ENCODE peak calls at places on chromosomes 16 and 17, in eight cellular contexts. B is iPS DF 6.9; C is esophagus squamous epithelium; E is CD8-positive, alpha-beta T cell; D is cardiac muscle cell; Y is SJCRH30; K is MM.1S; G is CD4-positive, alpha-beta memory T cell. T is an unnamed sample.

GRCh38 chr17:79095345-79096055 is 20.9 kb downstream of the ENGASE start:
- DNase-seq in B (no peak), C (no peak), E (no peak), D (no peak), Y (peak), K (no peak), G (no peak), T (no peak)

GRCh38 chr17:82649501-82650261 is 1.4 kb upstream of the WDR45B start:
- DNase-seq in B (no peak), C (no peak), E (no peak), D (no peak), Y (peak), K (no peak), G (no peak), T (no peak)

GRCh38 chr17:50487213-50488096 is 8.8 kb downstream of the RSAD1 start:
- DNase-seq in B (no peak), C (no peak), E (no peak), D (no peak), Y (no peak), K (no peak), G (no peak), T (no peak)

GRCh38 chr17:47220531-47220999 is 11.4 kb downstream of the MYL4 start:
- DNase-seq in B (no peak), C (no peak), E (peak), D (no peak), Y (no peak), K (no peak), G (peak), T (no peak)

GRCh38 chr16:31008154-31008950 is 2.1 kb downstream of the STX1B start:
- DNase-seq in B (no peak), C (no peak), E (no peak), D (no peak), Y (no peak), K (no peak), G (no peak), T (no peak)

GRCh38 chr17:4625181-4625601 is 16.3 kb downstream of the ALOX15 start:
- DNase-seq in B (no peak), C (no peak), E (no peak), D (no peak), Y (peak), K (no peak), G (no peak), T (no peak)

GRCh38 chr17:78501241-78502036 is 75.8 kb downstream of the DNAH17 start:
- DNase-seq in B (no peak), C (no peak), E (no peak), D (no peak), Y (no peak), K (no peak), G (no peak), T (no peak)

GRCh38 chr16:31528726-31529397 is 1.2 kb downstream of the AHSP start:
- DNase-seq in B (no peak), C (no peak), E (no peak), D (peak), Y (no peak), K (no peak), G (no peak), T (no peak)

GRCh38 chr17:67116045-67116575 is 71.8 kb downstream of the CACNG1 start:
- DNase-seq in B (no peak), C (no peak), E (no peak), D (no peak), Y (no peak), K (no peak), G (no peak), T (no peak)

GRCh38 chr16:11877374-11877773 is 26.0 kb upstream of the RSL1D1 start:
- DNase-seq in B (no peak), C (no peak), E (no peak), D (no peak), Y (no peak), K (no peak), G (no peak), T (no peak)

GRCh38 chr16:19419691-19420060 is 2.0 kb downstream of the TMC5 start:
- DNase-seq in B (no peak), C (no peak), E (no peak), D (no peak), Y (no peak), K (no peak), G (no peak), T (no peak)

GRCh38 chr16:17368951-17369350 is 101.8 kb downstream of the XYLT1 start:
- DNase-seq in B (no peak), C (no peak), E (peak), D (no peak), Y (no peak), K (no peak), G (peak), T (no peak)

GRCh38 chr16:20844054-20844453 is 37.7 kb downstream of the REXO5 start:
- DNase-seq in B (no peak), C (no peak), E (no peak), D (no peak), Y (no peak), K (no peak), G (peak), T (no peak)
- H3K27ac ChIP-seq in B (no peak), C (no peak), E (no peak), D (no peak), Y (no peak), K (no peak), G (no peak), T (no peak)

GRCh38 chr17:59454633-59455105 is 110.7 kb upstream of the DHX40 start:
- DNase-seq in B (no peak), C (no peak), E (no peak), D (no peak), Y (no peak), K (no peak), G (no peak), T (no peak)
- H3K27ac ChIP-seq in B (no peak), C (no peak), E (no peak), D (no peak), Y (no peak), K (no peak), G (no peak), T (no peak)

GRCh38 chr17:44011876-44012275 is 2.9 kb downstream of the TMEM101 start:
- DNase-seq in B (no peak), C (no peak), E (no peak), D (no peak), Y (no peak), K (no peak), G (no peak), T (no peak)

GRCh38 chr17:44012874-44013273 is 1.9 kb downstream of the TMEM101 start:
- DNase-seq in B (no peak), C (no peak), E (no peak), D (no peak), Y (no peak), K (no peak), G (no peak), T (no peak)

GRCh38 chr17:44012391-44012790 is 2.4 kb downstream of the TMEM101 start:
- DNase-seq in B (no peak), C (no peak), E (no peak), D (peak), Y (no peak), K (no peak), G (no peak), T (no peak)

GRCh38 chr17:44008205-44008909 is 3.9 kb downstream of the NAGS start:
- DNase-seq in B (no peak), C (no peak), E (no peak), D (no peak), Y (no peak), K (no peak), G (no peak), T (no peak)

DNA sequence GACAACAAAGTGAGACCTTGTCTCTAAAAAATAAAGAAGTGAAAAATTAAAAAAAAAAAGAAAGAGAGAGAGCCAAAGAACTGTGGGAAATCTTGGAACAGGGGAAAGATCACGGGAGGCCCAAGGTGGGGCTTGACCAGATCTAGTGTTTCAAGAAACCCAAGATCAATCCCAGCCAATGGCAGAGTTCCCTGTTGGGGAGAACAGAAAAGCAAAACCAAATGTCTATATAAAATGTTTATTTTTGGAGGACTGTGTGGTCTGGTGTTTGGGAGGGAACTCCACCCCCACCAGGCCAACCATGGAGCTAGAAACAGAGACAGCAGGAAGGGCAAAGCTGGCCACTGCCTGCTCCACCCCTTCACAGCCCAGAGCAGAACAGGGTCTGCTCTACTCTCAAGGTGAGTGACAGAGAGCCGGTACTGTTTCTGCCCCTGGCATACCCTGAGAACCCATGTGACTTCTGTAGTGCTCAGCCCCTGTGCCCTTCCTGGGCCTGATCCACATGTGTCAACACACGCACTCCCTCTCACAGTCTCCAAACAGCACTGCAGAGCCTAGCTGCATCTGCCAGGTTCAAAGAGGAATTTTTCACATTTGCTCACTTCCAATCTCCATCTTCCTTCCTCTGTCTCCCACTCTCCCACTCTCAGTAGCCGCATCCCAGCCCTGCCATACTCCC is 3.7 kb downstream of the TMEM101 start:
- DNase-seq in B (no peak), C (no peak), E (no peak), D (peak), Y (no peak), K (no peak), G (no peak), T (no peak)
- H3K27ac ChIP-seq in B (no peak), C (no peak), E (no peak), D (peak), Y (no peak), K (no peak), G (no peak), T (no peak)

DNA sequence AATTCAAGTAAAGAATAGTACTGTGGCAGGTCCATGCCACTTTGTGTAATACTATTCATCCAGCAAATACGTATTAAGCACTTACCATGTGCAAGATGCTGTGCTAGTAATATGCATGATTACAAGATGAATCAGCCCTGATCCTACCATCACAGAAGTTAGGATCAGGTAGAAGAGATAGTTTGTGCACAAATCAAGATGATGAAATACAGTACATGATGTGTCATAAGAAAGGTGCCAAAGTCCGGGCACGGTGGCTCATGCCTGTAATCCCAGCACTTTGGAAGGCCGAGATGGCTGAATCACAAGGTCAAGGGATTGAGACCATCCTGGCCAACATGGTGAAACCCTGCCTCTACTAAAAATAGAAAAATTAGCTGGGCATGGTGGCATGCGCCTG is 10.9 kb downstream of the COG4 start:
- DNase-seq in B (no peak), C (no peak), E (no peak), D (no peak), Y (no peak), K (no peak), G (no peak), T (no peak)
- H3K27ac ChIP-seq in B (no peak), C (no peak), E (no peak), D (no peak), Y (no peak), K (no peak), G (no peak), T (no peak)

GRCh38 chr17:11564483-11565380 is 33.5 kb upstream of the DNAH9 start:
- DNase-seq in B (no peak), C (no peak), E (no peak), D (no peak), Y (peak), K (no peak), G (no peak), T (no peak)
- H3K27ac ChIP-seq in B (no peak), C (no peak), E (no peak), D (no peak), Y (peak), K (no peak), G (no peak), T (no peak)

GRCh38 chr17:32016231-32016630 is 9.0 kb downstream of the LRRC37B start:
- DNase-seq in B (no peak), C (no peak), E (no peak), D (no peak), Y (no peak), K (no peak), G (no peak), T (no peak)

GRCh38 chr17:32020943-32021617 is 13.9 kb downstream of the LRRC37B start:
- DNase-seq in B (no peak), C (no peak), E (no peak), D (no peak), Y (no peak), K (no peak), G (no peak), T (no peak)

GRCh38 chr17:32019228-32019627 is 12.0 kb downstream of the LRRC37B start:
- DNase-seq in B (no peak), C (no peak), E (no peak), D (no peak), Y (no peak), K (no peak), G (no peak), T (no peak)

GRCh38 chr17:32021618-32021955 is 14.4 kb downstream of the LRRC37B start:
- DNase-seq in B (no peak), C (no peak), E (no peak), D (no peak), Y (no peak), K (no peak), G (no peak), T (no peak)
- H3K27ac ChIP-seq in B (no peak), C (no peak), E (no peak), D (no peak), Y (no peak), K (no peak), G (no peak), T (no peak)

GRCh38 chr17:8222380-8222629 is 11.9 kb upstream of the AURKB start:
- DNase-seq in B (no peak), C (no peak), E (no peak), D (no peak), Y (no peak), K (no peak), G (no peak), T (no peak)

GRCh38 chr17:8220783-8221662 is 10.6 kb upstream of the AURKB start:
- DNase-seq in B (no peak), C (no peak), E (peak), D (peak), Y (peak), K (peak), G (peak), T (peak)

GRCh38 chr17:8222630-8223355 is 12.4 kb upstream of the AURKB start:
- DNase-seq in B (peak), C (peak), E (peak), D (peak), Y (peak), K (peak), G (peak), T (peak)

GRCh38 chr17:8223356-8224063 is 13.1 kb upstream of the AURKB start:
- DNase-seq in B (no peak), C (no peak), E (peak), D (peak), Y (peak), K (peak), G (no peak), T (peak)

GRCh38 chr17:8221663-8222379 is 11.4 kb upstream of the AURKB start:
- DNase-seq in B (no peak), C (no peak), E (peak), D (peak), Y (peak), K (peak), G (peak), T (peak)
- H3K27ac ChIP-seq in B (no peak), C (peak), E (peak), D (peak), Y (peak), K (peak), G (peak), T (peak)

GRCh38 chr17:44184212-44184810 is 2.5 kb upstream of the TMUB2 start:
- DNase-seq in B (no peak), C (no peak), E (no peak), D (no peak), Y (no peak), K (no peak), G (no peak), T (no peak)
- H3K27ac ChIP-seq in B (no peak), C (no peak), E (no peak), D (no peak), Y (no peak), K (peak), G (no peak), T (no peak)